ENCODE peak calls at places on chromosome 2, in five cellular contexts. W, Q, U, L and G are unnamed samples.

GRCh38 chr2:199457147-199458016 is at the start of gene SATB2:
- DNase-seq in Q (no peak), W (peak), U (no peak), L (peak), G (peak)

GRCh38 chr2:231181848-231182247 is 16.6 kb upstream of the ARMC9 start:
- DNase-seq in W (peak), U (no peak), L (peak), Q (no peak), G (no peak)

GRCh38 chr2:101307950-101308431 is 510 bp downstream of the RNF149 start:
- DNase-seq in L (no peak), U (no peak), Q (peak), W (no peak), G (no peak)

GRCh38 chr2:28678944-28679343 is 72.7 kb upstream of the PPP1CB start:
- DNase-seq in L (no peak), W (no peak), U (no peak), Q (no peak), G (no peak)

GRCh38 chr2:56001992-56002391 is 78.4 kb upstream of the EFEMP1 start:
- DNase-seq in Q (no peak), U (no peak), W (no peak), L (no peak), G (no peak)

GRCh38 chr2:42217307-42217706 is 48.2 kb downstream of the EML4 start:
- DNase-seq in Q (no peak), W (no peak), U (no peak), L (no peak), G (no peak)

GRCh38 chr2:236790991-236791390 is 221.4 kb downstream of the ACKR3 start:
- DNase-seq in U (no peak), L (no peak), Q (no peak), W (no peak), G (no peak)

GRCh38 chr2:37205689-37206341 is 9.5 kb downstream of the CEBPZOS start:
- DNase-seq in L (no peak), Q (no peak), W (no peak), U (no peak), G (no peak)

GRCh38 chr2:12321017-12321641 is 395.6 kb upstream of the TRIB2 start:
- DNase-seq in Q (no peak), U (peak), W (peak), L (no peak), G (peak)

GRCh38 chr2:17804358-17804757 is 11.9 kb upstream of the MSGN1 start:
- DNase-seq in L (peak), Q (no peak), U (no peak), W (no peak), G (no peak)

GRCh38 chr2:178363252-178363651 is 87.7 kb downstream of the PRKRA start:
- DNase-seq in L (no peak), Q (no peak), U (no peak), W (peak), G (peak)

GRCh38 chr2:42359894-42360483 is 1.0 kb downstream of the COX7A2L start:
- DNase-seq in L (peak), U (no peak), Q (no peak), W (peak), G (no peak)

GRCh38 chr2:120734930-120735611 is 597 bp upstream of the GLI2 start:
- DNase-seq in W (no peak), U (no peak), Q (no peak), L (no peak), G (no peak)

GRCh38 chr2:24077879-24078278 is 1.8 kb upstream of the SF3B6 start:
- DNase-seq in L (no peak), Q (no peak), U (no peak), W (no peak), G (no peak)

GRCh38 chr2:230779141-230779523 is 66.5 kb downstream of the CAB39 start:
- DNase-seq in U (no peak), Q (no peak), W (no peak), L (no peak), G (no peak)

GRCh38 chr2:180747728-180748127 is 232.7 kb upstream of the UBE2E3 start:
- DNase-seq in W (peak), L (no peak), U (no peak), Q (no peak), G (peak)

GRCh38 chr2:65354773-65355172 is 77.6 kb downstream of the SPRED2 start:
- DNase-seq in W (peak), L (no peak), U (no peak), Q (no peak), G (no peak)

GRCh38 chr2:164705412-164706167 is 84.3 kb upstream of the GRB14 start:
- DNase-seq in U (no peak), Q (no peak), W (no peak), L (no peak), G (no peak)

GRCh38 chr2:201680743-201681142 is 17.7 kb downstream of the MPP4 start:
- DNase-seq in U (no peak), W (peak), Q (no peak), L (no peak), G (no peak)

GRCh38 chr2:54479422-54479821 is 23.3 kb downstream of the SPTBN1 start:
- DNase-seq in Q (no peak), U (no peak), W (peak), L (peak), G (no peak)

GRCh38 chr2:27960237-27960912 is 69.8 kb downstream of the BABAM2 start:
- DNase-seq in Q (peak), L (peak), W (peak), U (peak), G (no peak)

GRCh38 chr2:240784629-240785423 is 35.2 kb downstream of the KIF1A start:
- DNase-seq in Q (no peak), W (no peak), U (no peak), L (no peak), G (no peak)

GRCh38 chr2:3597567-3597966 is 2.7 kb downstream of the COLEC11 start:
- DNase-seq in W (no peak), Q (no peak), L (no peak), U (no peak), G (no peak)

GRCh38 chr2:9750224-9751215 is 92.8 kb upstream of the TAF1B start:
- DNase-seq in Q (peak), W (no peak), L (no peak), U (no peak), G (no peak)

GRCh38 chr2:191675807-191676667 is 1.9 kb upstream of the NABP1 start:
- DNase-seq in Q (peak), W (no peak), L (peak), U (no peak), G (no peak)

GRCh38 chr2:10926191-10926830 is 14.6 kb downstream of the KCNF1 start:
- DNase-seq in U (no peak), Q (no peak), W (no peak), L (no peak), G (no peak)

GRCh38 chr2:81250270-81250669 is 945.7 kb upstream of the LRRTM1 start:
- DNase-seq in L (no peak), W (no peak), U (no peak), Q (no peak), G (no peak)

GRCh38 chr2:97740590-97741182 is 27.3 kb downstream of the ZAP70 start:
- DNase-seq in W (peak), L (no peak), Q (no peak), U (no peak), G (no peak)

GRCh38 chr2:189609853-189610252 is 29.3 kb upstream of the SLC40A1 start:
- DNase-seq in W (no peak), U (no peak), L (no peak), Q (no peak), G (no peak)

GRCh38 chr2:39419282-39420223 is 17.5 kb downstream of the MAP4K3 start:
- DNase-seq in U (no peak), W (no peak), Q (no peak), L (no peak), G (no peak)

GRCh38 chr2:101776172-101777043 is 78.9 kb downstream of the MAP4K4 start:
- DNase-seq in Q (no peak), L (no peak), W (no peak), U (no peak), G (no peak)